ENCODE peak calls at places on chromosomes 5 and 9, in ten cellular contexts. S is midbrain; K is progenitor cell of endocrine pancreas; M is RWPE1; G is stimulated activated CD4-positive, alpha-beta T cell treated with anti-CD3 and anti-CD28 coated beads, Interleukin-1b, Interleukin-23, amount 100 ng/mL, for 1 hour; T is amniotic stem cell; I is T1000; O is T-cell; J is activated CD4-positive, alpha-beta memory T cell treated with anti-CD3 and anti-CD28 coated beads for 36 hours; Y is left ventricle myocardium inferior. L is an unnamed sample.

GRCh38 chr9:138009456-138010273 is 132.1 kb downstream of the CACNA1B start:
- DNase-seq in T (no peak), M (no peak), S (no peak), G (no peak), I (no peak), Y (no peak), K (peak), O (no peak), J (no peak), L (no peak)

GRCh38 chr5:140000332-140000731 is 42.8 kb downstream of the NRG2 start:
- DNase-seq in Y (peak), J (no peak), K (no peak), O (no peak), T (no peak), I (no peak), S (no peak), M (no peak), G (no peak), L (no peak)

GRCh38 chr5:16834029-16834428 is 102.1 kb downstream of the MYO10 start:
- DNase-seq in I (no peak), T (no peak), Y (no peak), S (no peak), J (no peak), G (no peak), M (no peak), O (no peak), K (no peak), L (no peak)

GRCh38 chr9:112917027-112917986 is 26.6 kb upstream of the SLC46A2 start:
- DNase-seq in T (no peak), K (no peak), J (no peak), I (no peak), S (no peak), M (peak), O (no peak), G (no peak), Y (no peak), L (no peak)

GRCh38 chr9:4237748-4238511 is 61.9 kb downstream of the GLIS3 start:
- DNase-seq in J (no peak), O (no peak), G (no peak), Y (no peak), M (no peak), S (peak), T (no peak), K (no peak), I (no peak), L (no peak)

GRCh38 chr5:85462957-85463356 is 1078.3 kb upstream of the EDIL3 start:
- DNase-seq in J (no peak), O (no peak), K (no peak), G (no peak), M (no peak), I (no peak), T (no peak), Y (no peak), S (no peak), L (no peak)

GRCh38 chr5:58993461-58993860 is 410.6 kb downstream of the RAB3C start:
- DNase-seq in K (no peak), G (no peak), J (no peak), T (no peak), Y (no peak), I (no peak), O (no peak), M (no peak), S (no peak), L (no peak)

GRCh38 chr9:21688108-21689102 is 114.0 kb upstream of the MTAP start:
- DNase-seq in S (no peak), G (no peak), O (no peak), J (no peak), M (peak), I (no peak), K (no peak), Y (no peak), T (no peak), L (no peak)

GRCh38 chr9:129197978-129198736 is 20.1 kb upstream of the IER5L start:
- DNase-seq in O (no peak), I (no peak), K (no peak), T (no peak), J (no peak), G (no peak), Y (peak), S (no peak), M (no peak), L (no peak)